ENCODE peak calls at places on chromosomes 16 and 17, in five cellular contexts. P is GM12892, A is fibroblast of the conjunctiva, M is HT-29, J is BJ. C is an unnamed sample.
A peak's percentile ranks its signal among the peaks of the same experiment; 100 is the strongest.

GRCh38 chr17:43766413-43767052 is 7.9 kb upstream of the SOST start:
- DNase-seq in P (no peak), A (no peak), M (peak; percentile 72), J (no peak), C (no peak)

GRCh38 chr16:27291722-27292240 is 22.0 kb upstream of the IL4R start:
- DNase-seq in P (no peak), A (no peak), M (no peak), J (no peak), C (no peak)

GRCh38 chr17:45093444-45094110 is 32.5 kb downstream of the NMT1 start:
- DNase-seq in P (no peak), A (no peak), M (no peak), J (no peak), C (peak; percentile 29)

GRCh38 chr16:31052131-31052530 is 18.8 kb downstream of the STX4 start:
- DNase-seq in P (no peak), A (peak; percentile 93), M (peak; percentile 15), J (peak; percentile 87), C (no peak)

GRCh38 chr17:41773190-41773588 is 13.3 kb downstream of the JUP start:
- DNase-seq in P (no peak), A (no peak), M (peak; percentile 95), J (peak; percentile 61), C (no peak)

GRCh38 chr17:59107306-59107670 is 608 bp upstream of the TRIM37 start:
- DNase-seq in P (no peak), A (no peak), M (no peak), J (no peak), C (no peak)

GRCh38 chr17:77286641-77287431 is 146.1 kb downstream of the SEC14L1 start:
- DNase-seq in P (no peak), A (no peak), M (peak; percentile 98), J (no peak), C (no peak)

GRCh38 chr16:57623251-57624043 is 5.0 kb upstream of the ADGRG1 start:
- DNase-seq in P (no peak), A (no peak), M (peak; percentile 85), J (no peak), C (peak; percentile 92)

GRCh38 chr17:21368545-21369246 is 7.5 kb upstream of the KCNJ12 start:
- DNase-seq in P (no peak), A (no peak), M (no peak), J (no peak), C (no peak)

GRCh38 chr17:38440614-38441397 is 12.5 kb downstream of the ARHGAP23 start:
- DNase-seq in P (no peak), A (no peak), M (no peak), J (no peak), C (no peak)

GRCh38 chr17:79937981-79938695 is 97.5 kb downstream of the TBC1D16 start:
- DNase-seq in P (no peak), A (no peak), M (no peak), J (no peak), C (no peak)

GRCh38 chr17:74785981-74786360 is 9.8 kb upstream of the NAT9 start:
- DNase-seq in P (no peak), A (no peak), M (no peak), J (no peak), C (no peak)

GRCh38 chr17:75832164-75832651 is 12.0 kb downstream of the UNC13D start:
- DNase-seq in P (no peak), A (no peak), M (no peak), J (no peak), C (no peak)

GRCh38 chr16:75402174-75402820 is 31.0 kb downstream of the CFDP1 start:
- DNase-seq in P (no peak), A (no peak), M (no peak), J (no peak), C (no peak)

GRCh38 chr16:84851192-84852127 is 31.7 kb downstream of the CRISPLD2 start:
- DNase-seq in P (no peak), A (peak; percentile 74), M (peak; percentile 51), J (peak; percentile 88), C (no peak)

GRCh38 chr17:57665128-57665527 is 80.0 kb downstream of the CCDC182 start:
- DNase-seq in P (no peak), A (peak; percentile 16), M (no peak), J (no peak), C (no peak)

GRCh38 chr17:73902416-73903181 is 258.4 kb upstream of the SDK2 start:
- DNase-seq in P (no peak), A (no peak), M (no peak), J (no peak), C (no peak)

GRCh38 chr16:81221731-81222130 is 16.8 kb upstream of the BCO1 start:
- DNase-seq in P (no peak), A (no peak), M (no peak), J (no peak), C (no peak)

GRCh38 chr17:39568710-39569109 is 39.0 kb downstream of the NEUROD2 start:
- DNase-seq in P (no peak), A (no peak), M (no peak), J (no peak), C (no peak)

C was measured in globus pallidus.